ENCODE peak calls at places on chromosomes 16 and 17, in eight cellular contexts. M is HCT116; U is GM23338; P is AG04450; T is endodermal cell; K is stomach; J is CD8-positive, alpha-beta T cell; Y is GM23248. W is an unnamed sample.

GRCh38 chr16:56488035-56488434 is 31.8 kb downstream of the BBS2 start:
- DNase-seq in Y (no peak), T (no peak), J (no peak), M (no peak), K (no peak), U (no peak), P (no peak), W (no peak)

GRCh38 chr17:80611831-80612230 is 67.2 kb downstream of the RPTOR start:
- DNase-seq in J (no peak), U (no peak), P (no peak), T (no peak), Y (no peak), K (no peak), M (no peak), W (no peak)

GRCh38 chr16:1960665-1961630 is 1.6 kb downstream of the NDUFB10 start:
- DNase-seq in K (no peak), M (peak), J (peak), T (peak), P (no peak), U (no peak), Y (peak), W (no peak)

GRCh38 chr16:53135329-53135728 is 80.5 kb downstream of the CHD9 start:
- DNase-seq in K (no peak), M (no peak), U (no peak), J (no peak), P (no peak), T (no peak), Y (no peak), W (no peak)

GRCh38 chr16:70495425-70496182 is 27.8 kb downstream of the COG4 start:
- DNase-seq in K (no peak), T (no peak), P (no peak), U (no peak), M (no peak), J (no peak), Y (no peak), W (no peak)

GRCh38 chr16:80433617-80434016 is 107.2 kb upstream of the DYNLRB2 start:
- DNase-seq in P (no peak), M (no peak), T (no peak), J (no peak), U (no peak), Y (peak), K (no peak), W (no peak)

GRCh38 chr16:49588061-49588460 is 214.5 kb downstream of the C16orf78 start:
- DNase-seq in T (peak), M (no peak), K (peak), J (no peak), Y (no peak), P (no peak), U (no peak), W (no peak)

GRCh38 chr17:17224137-17224536 is 12.8 kb downstream of the FLCN start:
- DNase-seq in P (no peak), J (no peak), U (no peak), K (no peak), T (no peak), Y (no peak), M (no peak), W (no peak)

GRCh38 chr16:23521037-23521743 is 10.9 kb upstream of the GGA2 start:
- DNase-seq in P (no peak), T (no peak), J (no peak), U (no peak), Y (no peak), K (no peak), M (no peak), W (no peak)

GRCh38 chr17:7063518-7064094 is 16.4 kb downstream of the CLEC10A start:
- DNase-seq in T (no peak), M (no peak), Y (peak), P (no peak), K (no peak), J (no peak), U (no peak), W (no peak)

GRCh38 chr17:69342896-69343644 is 16.1 kb upstream of the ABCA5 start:
- DNase-seq in U (no peak), M (no peak), K (no peak), T (no peak), J (no peak), P (no peak), Y (no peak), W (no peak)

GRCh38 chr16:18062713-18063112 is 273.8 kb downstream of the NPIPA8 start:
- DNase-seq in T (no peak), U (peak), Y (no peak), P (no peak), J (no peak), M (no peak), K (no peak), W (no peak)

GRCh38 chr16:50038756-50039529 is 13.9 kb downstream of the CNEP1R1 start:
- DNase-seq in J (no peak), M (no peak), P (no peak), U (peak), K (peak), T (peak), Y (peak), W (no peak)

GRCh38 chr16:81786868-81787267 is 7.8 kb downstream of the PLCG2 start:
- DNase-seq in T (no peak), Y (no peak), M (no peak), P (no peak), K (no peak), U (no peak), J (no peak), W (no peak)

GRCh38 chr16:51184702-51185433 is 33.8 kb upstream of the SALL1 start:
- DNase-seq in K (no peak), Y (no peak), M (no peak), T (no peak), P (no peak), U (no peak), J (no peak), W (no peak)

GRCh38 chr16:66304151-66304550 is 62.3 kb upstream of the CDH5 start:
- DNase-seq in Y (peak), T (no peak), M (no peak), P (no peak), U (no peak), J (peak), K (peak), W (no peak)

GRCh38 chr17:68937890-68938514 is 17.2 kb downstream of the ABCA8 start:
- DNase-seq in U (no peak), P (no peak), T (no peak), Y (no peak), M (no peak), J (no peak), K (no peak), W (no peak)

GRCh38 chr17:31650756-31651520 is 208.1 kb downstream of the COPRS start:
- DNase-seq in J (no peak), K (no peak), Y (no peak), T (no peak), U (no peak), P (no peak), M (no peak), W (no peak)

GRCh38 chr17:57916925-57917858 is 38.0 kb downstream of the CUEDC1 start:
- DNase-seq in P (no peak), T (peak), K (no peak), Y (no peak), U (no peak), J (peak), M (peak), W (no peak)

GRCh38 chr16:66299349-66299748 is 67.1 kb upstream of the CDH5 start:
- DNase-seq in Y (no peak), M (no peak), P (no peak), J (no peak), K (no peak), T (no peak), U (no peak), W (no peak)

GRCh38 chr17:60161598-60162330 is 12.0 kb downstream of the CA4 start:
- DNase-seq in K (peak), M (no peak), P (no peak), T (peak), Y (no peak), J (no peak), U (peak), W (no peak)

GRCh38 chr16:9119795-9120194 is 28.4 kb downstream of the HAPSTR1 start:
- DNase-seq in T (no peak), P (peak), Y (peak), K (no peak), U (no peak), M (no peak), J (no peak), W (no peak)

GRCh38 chr17:9371019-9371418 is 204.6 kb downstream of the STX8 start:
- DNase-seq in Y (peak), M (peak), T (no peak), J (no peak), K (no peak), U (no peak), P (no peak), W (no peak)

GRCh38 chr17:29584452-29585079 is 4.9 kb downstream of the GIT1 start:
- DNase-seq in K (no peak), J (no peak), P (no peak), T (peak), Y (no peak), U (peak), M (no peak), W (no peak)

GRCh38 chr16:48810436-48810802 is 200.4 kb upstream of the N4BP1 start:
- DNase-seq in P (no peak), J (no peak), M (no peak), U (peak), Y (no peak), K (no peak), T (no peak), W (no peak)

GRCh38 chr16:10485698-10486382 is 94.6 kb downstream of the EMP2 start:
- DNase-seq in J (no peak), K (no peak), M (no peak), T (no peak), Y (no peak), U (no peak), P (no peak), W (no peak)

GRCh38 chr17:55271958-55272710 is 7.4 kb downstream of the HLF start:
- DNase-seq in M (no peak), J (no peak), U (no peak), Y (no peak), T (no peak), P (no peak), K (no peak), W (no peak)

DNA sequence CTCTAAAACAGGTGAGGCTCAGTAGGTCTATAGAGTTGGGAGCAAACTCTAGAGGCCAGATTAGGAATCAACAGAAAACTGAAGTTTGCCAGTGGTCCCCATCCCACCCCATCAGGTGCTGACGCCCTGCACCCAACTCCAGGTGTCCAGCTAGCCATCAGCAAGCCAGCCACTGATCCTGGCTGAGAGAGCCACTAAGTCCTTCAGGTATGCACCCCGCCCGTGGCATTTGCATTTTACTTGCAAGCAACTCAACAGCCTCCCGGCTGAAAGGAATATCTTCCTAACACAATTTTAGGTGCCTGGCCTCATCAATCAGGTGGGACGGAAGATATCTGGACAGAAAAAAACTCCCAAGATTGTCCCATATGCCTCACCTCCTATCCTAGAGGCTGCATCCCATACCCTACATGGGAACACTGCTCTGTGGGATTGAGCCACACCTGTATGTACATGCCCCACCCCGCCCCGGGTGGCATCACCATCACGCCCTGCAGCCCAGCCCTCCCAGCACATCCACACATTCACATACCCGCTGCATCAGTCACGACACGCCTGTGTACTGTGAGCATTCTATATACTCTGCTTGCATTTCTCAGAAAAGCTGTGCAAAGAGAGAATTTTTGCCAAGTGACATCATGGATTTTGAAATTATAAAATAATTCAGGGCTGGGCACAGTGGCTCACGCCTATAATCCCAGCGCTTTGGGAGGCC is 8.3 kb downstream of the OTOP3 start:
- DNase-seq in U (peak), M (no peak), Y (peak), P (no peak), K (no peak), T (peak), J (no peak), W (no peak)
- H3K27ac ChIP-seq in U (no peak), M (no peak), Y (no peak), P (no peak), K (no peak), T (no peak), J (no peak), W (no peak)

GRCh38 chr17:61401280-61402072 is 1.8 kb downstream of the TBX2 start:
- DNase-seq in K (no peak), T (peak), P (no peak), U (no peak), J (no peak), Y (peak), M (no peak), W (no peak)

GRCh38 chr17:61404702-61405046 is 5.0 kb downstream of the TBX2 start:
- DNase-seq in M (no peak), Y (no peak), K (no peak), J (no peak), P (no peak), T (peak), U (peak), W (no peak)

GRCh38 chr17:61403846-61404701 is 4.4 kb downstream of the TBX2 start:
- DNase-seq in J (no peak), P (no peak), K (no peak), Y (no peak), T (peak), U (peak), M (no peak), W (no peak)

GRCh38 chr17:61402073-61402541 is 2.5 kb downstream of the TBX2 start:
- DNase-seq in J (no peak), M (no peak), K (no peak), T (peak), P (no peak), Y (no peak), U (no peak), W (no peak)

GRCh38 chr17:61402978-61403845 is 3.6 kb downstream of the TBX2 start:
- DNase-seq in U (peak), Y (no peak), P (no peak), M (no peak), T (peak), K (no peak), J (no peak), W (no peak)
- H3K27ac ChIP-seq in U (no peak), Y (no peak), P (peak), M (no peak), T (no peak), K (peak), J (no peak), W (no peak)

GRCh38 chr16:29321585-29321984 is 84.9 kb downstream of the NPIPB11 start:
- DNase-seq in U (no peak), J (no peak), K (no peak), P (no peak), M (no peak), T (no peak), Y (no peak), W (no peak)
- H3K27ac ChIP-seq in U (no peak), J (no peak), K (no peak), P (no peak), M (no peak), T (no peak), Y (no peak), W (no peak)

GRCh38 chr16:73024571-73025105 is 23.3 kb downstream of the ZFHX3 start:
- DNase-seq in U (no peak), M (no peak), Y (no peak), P (no peak), T (peak), J (no peak), K (no peak), W (no peak)
- H3K27ac ChIP-seq in U (no peak), M (no peak), Y (no peak), P (no peak), T (no peak), J (no peak), K (no peak), W (no peak)

GRCh38 chr17:42514279-42514678 is 21.8 kb upstream of the NAGLU start:
- DNase-seq in M (no peak), J (no peak), P (no peak), U (no peak), K (no peak), Y (no peak), T (no peak), W (no peak)

GRCh38 chr17:42513686-42514085 is 22.4 kb upstream of the NAGLU start:
- DNase-seq in M (no peak), U (no peak), P (no peak), Y (no peak), T (no peak), J (no peak), K (no peak), W (no peak)

GRCh38 chr17:42512733-42513251 is 23.2 kb upstream of the NAGLU start:
- DNase-seq in U (no peak), P (no peak), K (no peak), Y (no peak), J (no peak), T (no peak), M (no peak), W (no peak)

GRCh38 chr17:42509916-42510315 is 26.1 kb upstream of the NAGLU start:
- DNase-seq in M (no peak), K (no peak), T (no peak), P (no peak), J (no peak), Y (no peak), U (no peak), W (no peak)

GRCh38 chr17:42512246-42512645 is 23.8 kb upstream of the NAGLU start:
- DNase-seq in J (no peak), T (no peak), U (no peak), P (no peak), M (no peak), K (no peak), Y (no peak), W (no peak)
- H3K27ac ChIP-seq in J (no peak), T (no peak), U (no peak), P (no peak), M (no peak), K (peak), Y (no peak), W (no peak)

DNA sequence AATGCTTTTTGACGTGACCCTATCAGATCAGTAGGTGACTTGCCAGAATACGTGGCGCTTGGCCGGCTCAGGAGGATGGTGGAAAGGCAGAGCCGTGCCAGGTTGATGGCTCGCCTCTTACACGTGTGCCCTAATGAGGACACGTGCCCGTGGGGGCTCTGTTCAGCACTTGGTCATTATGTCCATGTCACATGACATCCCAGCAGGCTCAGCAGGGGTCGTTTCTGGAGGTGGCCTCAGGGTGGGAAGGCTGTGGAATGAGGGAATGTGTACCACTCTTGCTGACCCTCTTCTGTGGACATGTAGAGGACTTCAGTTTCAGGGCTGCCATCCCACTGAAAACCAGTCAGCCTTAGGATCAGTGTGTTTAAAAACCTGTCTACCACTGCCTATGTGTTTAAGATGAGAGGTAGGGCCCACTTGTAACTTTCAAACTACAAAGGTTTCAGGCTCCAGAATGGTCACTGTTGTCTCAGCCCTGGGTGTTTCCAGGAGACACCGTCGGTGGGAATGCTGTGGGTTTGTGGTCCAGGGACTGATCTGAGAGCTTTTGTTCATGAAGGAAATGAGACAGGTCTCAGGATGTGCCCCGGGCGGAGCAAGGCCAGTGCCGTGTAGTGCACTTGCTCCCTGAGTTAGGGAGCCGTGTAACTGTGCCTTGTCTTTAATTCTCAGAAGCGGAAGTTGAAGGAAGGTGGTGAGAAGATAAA is 12.1 kb downstream of the UBN1 start:
- DNase-seq in T (no peak), K (no peak), M (no peak), Y (no peak), J (no peak), U (no peak), P (no peak), W (no peak)
- H3K27ac ChIP-seq in T (no peak), K (no peak), M (no peak), Y (no peak), J (no peak), U (no peak), P (no peak), W (no peak)